ENCODE peak calls at places on chromosome 17, in four cellular contexts. H, O, U and W are unnamed samples.
A peak's percentile ranks its signal among the peaks of the same experiment; 100 is the strongest.

GRCh38 chr17:64773836-64774761 is 112.0 kb upstream of the SMURF2 start:
- DNase-seq in O (peak; percentile 51), U (peak; percentile 90), H (peak; percentile 85), W (no peak)

GRCh38 chr17:58692239-58693055 is at the start of gene RAD51C:
- DNase-seq in O (peak; percentile 86), H (peak; percentile 78), U (peak; percentile 87), W (peak; percentile 88)

GRCh38 chr17:40311575-40311974 is 2.6 kb downstream of the RARA start:
- DNase-seq in U (peak; percentile 65), H (peak; percentile 99), O (no peak), W (peak; percentile 23)

GRCh38 chr17:31738488-31738887 is 120.6 kb downstream of the COPRS start:
- DNase-seq in U (no peak), H (no peak), O (no peak), W (no peak)

GRCh38 chr17:28961391-28961790 is 10.1 kb upstream of the PHF12 start:
- DNase-seq in O (no peak), U (no peak), H (no peak), W (no peak)

GRCh38 chr17:56595831-56596740 is 2.6 kb downstream of the NOG start:
- DNase-seq in O (no peak), U (no peak), H (peak; percentile 8), W (no peak)

GRCh38 chr17:78535285-78536197 is 41.7 kb downstream of the DNAH17 start:
- DNase-seq in O (no peak), H (peak; percentile 53), U (no peak), W (no peak)

GRCh38 chr17:47335101-47335936 is 11.6 kb downstream of the EFCAB13 start:
- DNase-seq in O (no peak), H (no peak), U (no peak), W (no peak)

GRCh38 chr17:76793775-76794174 is 55.9 kb downstream of the MFSD11 start:
- DNase-seq in H (peak; percentile 37), U (no peak), O (peak; percentile 25), W (peak; percentile 39)

GRCh38 chr17:5872831-5873230 is 197.3 kb upstream of the WSCD1 start:
- DNase-seq in U (no peak), O (no peak), H (no peak), W (no peak)

GRCh38 chr17:51901242-51901641 is 257.3 kb downstream of the CA10 start:
- DNase-seq in O (no peak), H (no peak), U (no peak), W (no peak)

GRCh38 chr17:3964203-3965122 is at the start of gene ATP2A3:
- DNase-seq in U (peak; percentile 84), O (no peak), H (peak; percentile 28), W (peak; percentile 93)

GRCh38 chr17:30074726-30075125 is 41.9 kb upstream of the NSRP1 start:
- DNase-seq in U (no peak), H (no peak), O (no peak), W (no peak)

GRCh38 chr17:78759203-78759968 is 22.7 kb downstream of the CYTH1 start:
- DNase-seq in U (no peak), O (peak; percentile 82), H (no peak), W (no peak)

GRCh38 chr17:16342979-16343378 is 10.3 kb downstream of the CENPV start:
- DNase-seq in U (no peak), O (peak; percentile 59), H (no peak), W (no peak)

GRCh38 chr17:70157151-70157550 is 12.2 kb upstream of the KCNJ2 start:
- DNase-seq in H (no peak), O (no peak), U (no peak), W (no peak)

GRCh38 chr17:15348030-15348429 is 6.6 kb upstream of the TEKT3 start:
- DNase-seq in O (peak; percentile 34), U (peak; percentile 89), H (no peak), W (no peak)

GRCh38 chr17:69672924-69673323 is 258.4 kb downstream of the MAP2K6 start:
- DNase-seq in H (no peak), O (peak; percentile 73), U (no peak), W (no peak)

GRCh38 chr17:56029980-56030624 is 123.2 kb upstream of the ANKFN1 start:
- DNase-seq in H (no peak), U (no peak), O (no peak), W (no peak)

GRCh38 chr17:42618442-42619150 is 9.1 kb downstream of the TUBG1 start:
- DNase-seq in H (peak; percentile 78), U (peak; percentile 52), O (peak; percentile 22), W (peak; percentile 78)

GRCh38 chr17:78993241-78993956 is 13.7 kb upstream of the LGALS3BP start:
- DNase-seq in H (peak; percentile 64), O (peak; percentile 47), U (peak; percentile 79), W (peak; percentile 82)

GRCh38 chr17:55149485-55149884 is 115.3 kb upstream of the HLF start:
- DNase-seq in O (no peak), H (no peak), U (no peak), W (no peak)

GRCh38 chr17:20010099-20010863 is 1.1 kb downstream of the SPECC1 start:
- DNase-seq in U (peak; percentile 31), H (peak; percentile 6), O (peak; percentile 60), W (no peak)
- TF ChIP-seq CTCF in U (no peak), H (no peak), O (peak; percentile 61), W (no peak)

DNA sequence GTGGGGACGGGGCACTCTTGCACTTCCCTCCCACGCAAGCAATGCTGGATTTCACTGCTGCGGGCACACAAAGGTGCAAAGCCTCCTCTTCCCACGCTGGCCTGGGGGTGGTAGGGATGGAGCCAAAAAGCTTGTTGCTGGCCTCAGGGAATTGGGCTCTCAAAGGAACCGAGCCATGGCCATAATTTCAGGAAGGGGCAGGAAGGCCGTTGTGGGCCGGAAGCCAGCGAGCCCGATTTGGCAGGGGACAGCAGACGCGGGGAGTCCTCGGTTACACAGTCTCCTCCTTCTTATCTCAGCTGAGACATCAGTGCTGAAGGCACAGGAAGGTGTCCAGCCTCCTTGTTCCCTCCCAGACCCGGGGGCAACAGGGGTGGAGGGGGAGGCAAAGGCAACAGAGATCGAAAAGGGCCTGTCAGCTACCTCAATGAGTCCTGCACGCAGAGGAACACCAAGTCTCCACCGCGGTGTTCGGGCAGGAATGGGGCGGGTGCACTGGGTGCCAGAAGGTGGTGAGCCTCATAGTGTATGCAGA is 59.5 kb downstream of the SLFN11 start:
- DNase-seq in O (no peak), H (no peak), U (no peak), W (peak; percentile 6)
- TF ChIP-seq CTCF in O (no peak), H (no peak), U (no peak), W (no peak)

DNA sequence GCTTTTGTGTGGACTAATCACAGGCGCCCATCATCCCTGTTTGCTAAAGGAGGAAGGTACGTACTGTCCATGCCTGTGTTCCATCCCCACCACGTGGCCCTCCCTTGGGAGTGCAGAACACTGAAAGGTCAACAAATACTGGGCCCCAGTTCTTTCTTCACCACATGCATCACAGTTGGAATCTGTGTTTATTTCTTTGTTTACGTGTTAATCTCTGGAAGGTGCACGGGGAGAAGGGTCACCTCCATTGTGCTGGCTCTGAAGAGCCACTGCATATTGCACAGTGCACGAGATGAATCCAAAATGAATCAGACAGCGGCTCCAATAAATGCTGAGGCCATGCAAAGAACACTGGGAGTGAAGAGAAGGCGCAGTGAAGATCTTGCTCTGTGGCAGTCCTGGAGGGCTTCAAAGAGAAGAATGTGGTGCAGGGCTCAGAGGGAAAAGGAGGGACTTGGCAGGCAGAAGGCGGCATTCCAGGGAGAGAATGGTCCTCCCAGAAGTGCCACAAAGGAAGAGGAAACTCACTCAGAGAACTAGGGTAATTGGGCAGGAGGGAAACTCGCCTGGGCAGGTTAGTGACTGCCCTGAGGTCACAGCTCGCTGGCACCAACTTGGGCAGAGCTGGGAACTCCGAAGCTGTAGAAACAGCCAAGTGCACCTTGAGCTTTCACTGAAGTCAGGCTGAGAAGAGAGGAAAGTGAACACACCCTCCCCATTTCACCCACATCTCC is 3.7 kb downstream of the RPH3AL start:
- DNase-seq in H (peak; percentile 13), U (peak; percentile 71), O (no peak), W (no peak)
- TF ChIP-seq CTCF in H (no peak), U (no peak), O (no peak), W (no peak)

DNA sequence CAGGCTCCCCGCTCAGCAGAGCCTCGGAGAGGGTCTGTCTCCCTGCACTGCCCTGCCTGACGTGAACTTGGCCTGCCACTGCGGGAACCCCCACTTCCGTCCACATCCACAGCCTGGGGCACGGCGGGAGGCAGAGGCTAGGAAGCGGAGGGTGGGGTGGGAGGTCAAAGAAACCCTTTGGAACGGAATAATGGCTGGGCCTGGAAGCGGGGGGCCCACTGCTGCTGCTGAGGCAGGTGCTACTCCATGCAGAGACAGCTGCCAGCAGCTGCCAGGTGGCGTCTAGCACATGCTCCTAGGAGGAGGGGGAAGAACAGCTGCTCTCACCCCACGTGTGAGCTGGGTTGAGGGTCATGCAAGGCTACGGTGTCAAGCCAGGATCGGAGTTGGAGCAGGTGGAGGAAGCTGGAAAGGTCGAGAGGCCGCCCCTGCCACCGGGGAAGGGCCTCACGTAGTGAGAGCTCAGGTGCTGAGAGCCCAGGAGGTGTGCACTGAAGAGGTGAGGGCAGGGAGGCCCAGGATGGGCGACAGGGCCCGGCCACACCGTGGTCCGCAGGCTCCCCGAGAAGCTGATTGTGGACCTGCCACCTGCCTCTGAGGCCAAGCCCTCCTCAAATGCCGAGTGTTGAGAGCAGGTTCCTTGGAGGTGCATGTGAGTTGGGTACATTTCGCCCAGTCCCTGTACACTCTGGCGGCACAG is 9.8 kb downstream of the FSCN2 start:
- DNase-seq in U (no peak), H (no peak), O (no peak), W (no peak)
- TF ChIP-seq CTCF in U (peak; percentile 4), H (no peak), O (no peak), W (no peak)

GRCh38 chr17:75393523-75394331 is 11.8 kb downstream of the GRB2 start:
- DNase-seq in H (peak; percentile 98), O (peak; percentile 99), U (peak; percentile 100), W (peak; percentile 85)
- TF ChIP-seq CTCF in H (no peak), O (no peak), U (no peak), W (no peak)

GRCh38 chr17:18967806-18968744 is 16.1 kb downstream of the SLC5A10 start:
- DNase-seq in H (no peak), O (no peak), U (peak; percentile 62), W (no peak)

GRCh38 chr17:18968945-18969887 is 17.3 kb downstream of the SLC5A10 start:
- DNase-seq in U (peak; percentile 93), O (peak; percentile 12), H (peak; percentile 18), W (no peak)

GRCh38 chr17:18974407-18975149 is 22.6 kb downstream of the SLC5A10 start:
- DNase-seq in O (no peak), U (no peak), H (no peak), W (no peak)

GRCh38 chr17:18971801-18972200 is 19.8 kb downstream of the SLC5A10 start:
- DNase-seq in O (no peak), H (no peak), U (no peak), W (no peak)

GRCh38 chr17:18970582-18971480 is 18.9 kb downstream of the SLC5A10 start:
- DNase-seq in H (no peak), O (no peak), U (no peak), W (no peak)
- TF ChIP-seq CTCF in H (no peak), O (no peak), U (no peak), W (no peak)

GRCh38 chr17:81037783-81038733 is 3.1 kb downstream of the BAIAP2 start:
- DNase-seq in O (no peak), H (peak; percentile 22), U (no peak), W (no peak)
- TF ChIP-seq CTCF in O (no peak), H (no peak), U (no peak), W (no peak)